ENCODE peak calls at places on chromosomes 13 and 19, in eight cellular contexts. One of them, this sample, is unnamed.

GRCh38 chr13:63902141-63902540 is 2486.5 kb upstream of the PCDH20 start:
- DNase-seq in pancreas: no peak
- DNase-seq in bronchial epithelial cell: no peak
- DNase-seq in fibroblast of mammary gland: no peak
- DNase-seq in left ventricle myocardium inferior: no peak
- DNase-seq in retinal pigment epithelial cell: no peak
- DNase-seq in testis: no peak
- DNase-seq in LNCaP clone FGC: no peak
- DNase-seq in this sample: no peak

GRCh38 chr13:98779695-98780094 is 27.2 kb upstream of the SLC15A1 start:
- DNase-seq in left ventricle myocardium inferior: no peak
- DNase-seq in testis: no peak
- DNase-seq in pancreas: no peak
- DNase-seq in retinal pigment epithelial cell: no peak
- DNase-seq in fibroblast of mammary gland: no peak
- DNase-seq in LNCaP clone FGC: no peak
- DNase-seq in bronchial epithelial cell: no peak
- DNase-seq in this sample: no peak

GRCh38 chr13:47188802-47189201 is 291.9 kb upstream of the HTR2A start:
- DNase-seq in bronchial epithelial cell: peak; percentile 53
- DNase-seq in LNCaP clone FGC: no peak
- DNase-seq in fibroblast of mammary gland: peak; percentile 98
- DNase-seq in retinal pigment epithelial cell: no peak
- DNase-seq in pancreas: no peak
- DNase-seq in testis: no peak
- DNase-seq in left ventricle myocardium inferior: no peak
- DNase-seq in this sample: peak; percentile 39

GRCh38 chr13:24038846-24039330 is 121.6 kb upstream of the SPATA13 start:
- DNase-seq in testis: no peak
- DNase-seq in left ventricle myocardium inferior: no peak
- DNase-seq in fibroblast of mammary gland: peak; percentile 61
- DNase-seq in LNCaP clone FGC: no peak
- DNase-seq in bronchial epithelial cell: no peak
- DNase-seq in pancreas: peak; percentile 28
- DNase-seq in retinal pigment epithelial cell: no peak
- DNase-seq in this sample: peak; percentile 73

GRCh38 chr19:40519352-40520322 is 52.8 kb downstream of the SPTBN4 start:
- DNase-seq in bronchial epithelial cell: peak; percentile 21
- DNase-seq in pancreas: no peak
- DNase-seq in left ventricle myocardium inferior: no peak
- DNase-seq in retinal pigment epithelial cell: no peak
- DNase-seq in fibroblast of mammary gland: no peak
- DNase-seq in LNCaP clone FGC: no peak
- DNase-seq in testis: no peak
- DNase-seq in this sample: no peak

GRCh38 chr13:81487151-81487550 is 1146.2 kb upstream of the SPRY2 start:
- DNase-seq in retinal pigment epithelial cell: peak; percentile 6
- DNase-seq in pancreas: no peak
- DNase-seq in left ventricle myocardium inferior: no peak
- DNase-seq in bronchial epithelial cell: peak; percentile 63
- DNase-seq in LNCaP clone FGC: peak; percentile 15
- DNase-seq in testis: peak; percentile 36
- DNase-seq in fibroblast of mammary gland: peak; percentile 1
- DNase-seq in this sample: no peak

GRCh38 chr13:75985132-75985531 is 349.0 kb downstream of the LMO7 start:
- DNase-seq in left ventricle myocardium inferior: no peak
- DNase-seq in fibroblast of mammary gland: no peak
- DNase-seq in LNCaP clone FGC: no peak
- DNase-seq in pancreas: no peak
- DNase-seq in retinal pigment epithelial cell: no peak
- DNase-seq in bronchial epithelial cell: no peak
- DNase-seq in testis: no peak
- DNase-seq in this sample: no peak

GRCh38 chr13:42173789-42174343 is 98.1 kb upstream of the AKAP11 start:
- DNase-seq in pancreas: no peak
- DNase-seq in left ventricle myocardium inferior: no peak
- DNase-seq in bronchial epithelial cell: no peak
- DNase-seq in testis: no peak
- DNase-seq in retinal pigment epithelial cell: no peak
- DNase-seq in LNCaP clone FGC: no peak
- DNase-seq in fibroblast of mammary gland: no peak
- DNase-seq in this sample: no peak

GRCh38 chr19:10680545-10681135 is 20.6 kb upstream of the QTRT1 start:
- DNase-seq in pancreas: no peak
- DNase-seq in LNCaP clone FGC: no peak
- DNase-seq in fibroblast of mammary gland: no peak
- DNase-seq in testis: no peak
- DNase-seq in bronchial epithelial cell: no peak
- DNase-seq in retinal pigment epithelial cell: no peak
- DNase-seq in left ventricle myocardium inferior: no peak
- DNase-seq in this sample: no peak

GRCh38 chr13:108924154-108924940 is 294.9 kb downstream of the MYO16 start:
- DNase-seq in LNCaP clone FGC: no peak
- DNase-seq in pancreas: no peak
- DNase-seq in left ventricle myocardium inferior: no peak
- DNase-seq in bronchial epithelial cell: peak; percentile 48
- DNase-seq in retinal pigment epithelial cell: peak; percentile 99
- DNase-seq in fibroblast of mammary gland: peak; percentile 79
- DNase-seq in testis: no peak
- DNase-seq in this sample: no peak

GRCh38 chr13:70080030-70080429 is 27.6 kb upstream of the ATXN8OS start:
- DNase-seq in bronchial epithelial cell: no peak
- DNase-seq in fibroblast of mammary gland: no peak
- DNase-seq in pancreas: no peak
- DNase-seq in left ventricle myocardium inferior: peak; percentile 32
- DNase-seq in LNCaP clone FGC: peak; percentile 83
- DNase-seq in testis: no peak
- DNase-seq in retinal pigment epithelial cell: no peak
- DNase-seq in this sample: no peak

GRCh38 chr19:57978586-57979289 is 4.4 kb upstream of the C19orf18 start:
- DNase-seq in LNCaP clone FGC: no peak
- DNase-seq in pancreas: no peak
- DNase-seq in testis: no peak
- DNase-seq in retinal pigment epithelial cell: no peak
- DNase-seq in bronchial epithelial cell: peak; percentile 8
- DNase-seq in fibroblast of mammary gland: peak; percentile 8
- DNase-seq in left ventricle myocardium inferior: no peak
- DNase-seq in this sample: no peak

GRCh38 chr19:35436477-35437141 is 11.4 kb upstream of the FFAR2 start:
- DNase-seq in bronchial epithelial cell: peak; percentile 75
- DNase-seq in retinal pigment epithelial cell: no peak
- DNase-seq in testis: peak; percentile 30
- DNase-seq in fibroblast of mammary gland: peak; percentile 48
- DNase-seq in pancreas: peak; percentile 42
- DNase-seq in LNCaP clone FGC: no peak
- DNase-seq in left ventricle myocardium inferior: no peak
- DNase-seq in this sample: no peak

GRCh38 chr13:97004886-97005285 is 10.6 kb upstream of the OXGR1 start:
- DNase-seq in retinal pigment epithelial cell: no peak
- DNase-seq in testis: no peak
- DNase-seq in LNCaP clone FGC: no peak
- DNase-seq in bronchial epithelial cell: no peak
- DNase-seq in pancreas: no peak
- DNase-seq in left ventricle myocardium inferior: no peak
- DNase-seq in fibroblast of mammary gland: no peak
- DNase-seq in this sample: no peak

GRCh38 chr13:74258951-74259350 is 124.7 kb upstream of the KLF12 start:
- DNase-seq in fibroblast of mammary gland: no peak
- DNase-seq in retinal pigment epithelial cell: no peak
- DNase-seq in pancreas: no peak
- DNase-seq in left ventricle myocardium inferior: no peak
- DNase-seq in LNCaP clone FGC: no peak
- DNase-seq in testis: no peak
- DNase-seq in bronchial epithelial cell: no peak
- DNase-seq in this sample: no peak

GRCh38 chr13:60091573-60091972 is 72.2 kb downstream of the DIAPH3 start:
- DNase-seq in pancreas: no peak
- DNase-seq in LNCaP clone FGC: no peak
- DNase-seq in bronchial epithelial cell: no peak
- DNase-seq in left ventricle myocardium inferior: no peak
- DNase-seq in retinal pigment epithelial cell: no peak
- DNase-seq in fibroblast of mammary gland: no peak
- DNase-seq in testis: no peak
- DNase-seq in this sample: no peak
- TF ChIP-seq CTCF in pancreas: no peak
- TF ChIP-seq CTCF in LNCaP clone FGC: no peak
- TF ChIP-seq CTCF in bronchial epithelial cell: no peak
- TF ChIP-seq CTCF in left ventricle myocardium inferior: no peak
- TF ChIP-seq CTCF in retinal pigment epithelial cell: no peak
- TF ChIP-seq CTCF in fibroblast of mammary gland: peak; percentile 14
- TF ChIP-seq CTCF in testis: no peak
- TF ChIP-seq CTCF in this sample: no peak

DNA sequence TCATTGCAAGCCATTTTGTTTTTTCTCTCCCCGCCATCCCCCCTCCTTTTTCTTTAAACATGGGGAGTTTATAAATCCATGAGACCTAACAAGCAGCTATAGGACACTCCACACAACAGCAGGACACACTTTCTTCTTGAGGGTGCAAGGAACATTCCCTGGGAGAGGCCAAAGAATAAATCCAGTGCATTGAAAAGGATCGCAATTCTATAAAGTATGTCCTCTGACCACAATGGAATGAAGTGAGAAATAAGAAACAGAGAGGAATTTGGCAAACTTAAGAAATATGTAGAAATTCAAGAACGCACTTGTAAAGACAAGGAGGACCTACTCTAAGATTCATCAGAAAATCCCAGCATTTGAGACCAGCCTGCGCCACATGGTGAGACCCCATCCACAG is 11.9 kb downstream of the KLF2 start:
- DNase-seq in fibroblast of mammary gland: no peak
- DNase-seq in bronchial epithelial cell: no peak
- DNase-seq in left ventricle myocardium inferior: no peak
- DNase-seq in LNCaP clone FGC: no peak
- DNase-seq in testis: no peak
- DNase-seq in pancreas: no peak
- DNase-seq in retinal pigment epithelial cell: no peak
- DNase-seq in this sample: no peak
- H3K4me3 ChIP-seq in fibroblast of mammary gland: no peak overlapping the region
- H3K4me3 ChIP-seq in bronchial epithelial cell: no peak overlapping the region
- H3K4me3 ChIP-seq in left ventricle myocardium inferior: no peak overlapping the region
- H3K4me3 ChIP-seq in LNCaP clone FGC: no peak overlapping the region
- H3K4me3 ChIP-seq in testis: no peak overlapping the region
- H3K4me3 ChIP-seq in pancreas: no peak overlapping the region
- H3K4me3 ChIP-seq in retinal pigment epithelial cell: no peak overlapping the region
- H3K4me3 ChIP-seq in this sample: no peak overlapping the region

GRCh38 chr13:20955496-20955895 is 53.0 kb upstream of the XPO4 start:
- DNase-seq in testis: no peak
- DNase-seq in bronchial epithelial cell: no peak
- DNase-seq in LNCaP clone FGC: no peak
- DNase-seq in retinal pigment epithelial cell: no peak
- DNase-seq in left ventricle myocardium inferior: no peak
- DNase-seq in pancreas: no peak
- DNase-seq in fibroblast of mammary gland: no peak
- DNase-seq in this sample: no peak
- TF ChIP-seq CTCF in testis: no peak
- TF ChIP-seq CTCF in bronchial epithelial cell: no peak
- TF ChIP-seq CTCF in LNCaP clone FGC: no peak
- TF ChIP-seq CTCF in retinal pigment epithelial cell: no peak
- TF ChIP-seq CTCF in left ventricle myocardium inferior: no peak
- TF ChIP-seq CTCF in pancreas: no peak
- TF ChIP-seq CTCF in fibroblast of mammary gland: no peak
- TF ChIP-seq CTCF in this sample: no peak

GRCh38 chr13:84076280-84076679 is 194.0 kb upstream of the SLITRK1 start:
- DNase-seq in pancreas: no peak
- DNase-seq in testis: no peak
- DNase-seq in fibroblast of mammary gland: no peak
- DNase-seq in retinal pigment epithelial cell: no peak
- DNase-seq in bronchial epithelial cell: no peak
- DNase-seq in LNCaP clone FGC: no peak
- DNase-seq in left ventricle myocardium inferior: no peak
- DNase-seq in this sample: no peak
- H3K4me3 ChIP-seq in pancreas: no peak overlapping the region
- H3K4me3 ChIP-seq in testis: no peak overlapping the region
- H3K4me3 ChIP-seq in fibroblast of mammary gland: no peak overlapping the region
- H3K4me3 ChIP-seq in retinal pigment epithelial cell: no peak overlapping the region
- H3K4me3 ChIP-seq in bronchial epithelial cell: no peak overlapping the region
- H3K4me3 ChIP-seq in LNCaP clone FGC: no peak overlapping the region
- H3K4me3 ChIP-seq in left ventricle myocardium inferior: no peak overlapping the region
- H3K4me3 ChIP-seq in this sample: no peak overlapping the region

GRCh38 chr13:19962894-19963293 is 4.4 kb downstream of the ZMYM2 start:
- DNase-seq in bronchial epithelial cell: no peak
- DNase-seq in pancreas: no peak
- DNase-seq in testis: no peak
- DNase-seq in LNCaP clone FGC: no peak
- DNase-seq in fibroblast of mammary gland: no peak
- DNase-seq in left ventricle myocardium inferior: no peak
- DNase-seq in retinal pigment epithelial cell: no peak
- DNase-seq in this sample: no peak
- TF ChIP-seq CTCF in bronchial epithelial cell: no peak
- TF ChIP-seq CTCF in pancreas: no peak
- TF ChIP-seq CTCF in testis: no peak
- TF ChIP-seq CTCF in LNCaP clone FGC: no peak
- TF ChIP-seq CTCF in fibroblast of mammary gland: no peak
- TF ChIP-seq CTCF in left ventricle myocardium inferior: no peak
- TF ChIP-seq CTCF in retinal pigment epithelial cell: no peak
- TF ChIP-seq CTCF in this sample: no peak

GRCh38 chr13:44149821-44150220 is 223.8 kb upstream of the SERP2 start:
- DNase-seq in fibroblast of mammary gland: no peak
- DNase-seq in testis: no peak
- DNase-seq in bronchial epithelial cell: no peak
- DNase-seq in retinal pigment epithelial cell: no peak
- DNase-seq in pancreas: no peak
- DNase-seq in LNCaP clone FGC: no peak
- DNase-seq in left ventricle myocardium inferior: no peak
- DNase-seq in this sample: no peak

GRCh38 chr13:44147648-44148047 is 226.0 kb upstream of the SERP2 start:
- DNase-seq in LNCaP clone FGC: no peak
- DNase-seq in testis: no peak
- DNase-seq in bronchial epithelial cell: no peak
- DNase-seq in retinal pigment epithelial cell: no peak
- DNase-seq in pancreas: no peak
- DNase-seq in fibroblast of mammary gland: no peak
- DNase-seq in left ventricle myocardium inferior: no peak
- DNase-seq in this sample: no peak

GRCh38 chr13:44148159-44148929 is 225.3 kb upstream of the SERP2 start:
- DNase-seq in LNCaP clone FGC: no peak
- DNase-seq in pancreas: no peak
- DNase-seq in retinal pigment epithelial cell: no peak
- DNase-seq in testis: no peak
- DNase-seq in bronchial epithelial cell: no peak
- DNase-seq in left ventricle myocardium inferior: no peak
- DNase-seq in fibroblast of mammary gland: peak; percentile 40
- DNase-seq in this sample: no peak

GRCh38 chr13:44153536-44153935 is 220.1 kb upstream of the SERP2 start:
- DNase-seq in fibroblast of mammary gland: no peak
- DNase-seq in retinal pigment epithelial cell: no peak
- DNase-seq in bronchial epithelial cell: no peak
- DNase-seq in testis: no peak
- DNase-seq in LNCaP clone FGC: no peak
- DNase-seq in left ventricle myocardium inferior: no peak
- DNase-seq in pancreas: no peak
- DNase-seq in this sample: no peak

GRCh38 chr13:44151474-44151873 is 222.2 kb upstream of the SERP2 start:
- DNase-seq in LNCaP clone FGC: peak; percentile 67
- DNase-seq in bronchial epithelial cell: no peak
- DNase-seq in left ventricle myocardium inferior: no peak
- DNase-seq in retinal pigment epithelial cell: no peak
- DNase-seq in testis: no peak
- DNase-seq in pancreas: no peak
- DNase-seq in fibroblast of mammary gland: no peak
- DNase-seq in this sample: no peak
- H3K4me3 ChIP-seq in LNCaP clone FGC: no peak overlapping the region
- H3K4me3 ChIP-seq in bronchial epithelial cell: no peak overlapping the region
- H3K4me3 ChIP-seq in left ventricle myocardium inferior: no peak overlapping the region
- H3K4me3 ChIP-seq in retinal pigment epithelial cell: no peak overlapping the region
- H3K4me3 ChIP-seq in testis: no peak overlapping the region
- H3K4me3 ChIP-seq in pancreas: no peak overlapping the region
- H3K4me3 ChIP-seq in fibroblast of mammary gland: no peak overlapping the region
- H3K4me3 ChIP-seq in this sample: no peak overlapping the region

GRCh38 chr19:45927565-45928261 is 13.1 kb upstream of the NANOS2 start:
- DNase-seq in testis: peak; percentile 96
- DNase-seq in pancreas: peak; percentile 90
- DNase-seq in retinal pigment epithelial cell: peak; percentile 37
- DNase-seq in left ventricle myocardium inferior: peak; percentile 89
- DNase-seq in fibroblast of mammary gland: peak; percentile 80
- DNase-seq in bronchial epithelial cell: peak; percentile 90
- DNase-seq in LNCaP clone FGC: peak; percentile 66
- DNase-seq in this sample: peak; percentile 37
- TF ChIP-seq CTCF in testis: no peak
- TF ChIP-seq CTCF in pancreas: no peak
- TF ChIP-seq CTCF in retinal pigment epithelial cell: no peak
- TF ChIP-seq CTCF in left ventricle myocardium inferior: peak; percentile 23
- TF ChIP-seq CTCF in fibroblast of mammary gland: no peak
- TF ChIP-seq CTCF in bronchial epithelial cell: no peak
- TF ChIP-seq CTCF in LNCaP clone FGC: no peak
- TF ChIP-seq CTCF in this sample: no peak

This sample was measured in BJ.